ENCODE peak calls at places on chromosomes 2 and 18, in eight cellular contexts. Y, U, C, K, N, H, T and B are unnamed samples.

GRCh38 chr18:5872886-5873285 is 22.4 kb downstream of the TMEM200C start:
- DNase-seq in Y (no peak), K (no peak), N (no peak), T (no peak), H (no peak), U (no peak), C (no peak), B (no peak)

GRCh38 chr2:119178811-119179601 is 20.5 kb upstream of the C1QL2 start:
- DNase-seq in Y (peak), H (peak), C (no peak), U (no peak), T (no peak), N (no peak), K (peak), B (no peak)

GRCh38 chr2:110114801-110115200 is 821 bp downstream of the MALL start:
- DNase-seq in T (no peak), K (no peak), H (no peak), U (no peak), Y (no peak), N (peak), C (no peak), B (no peak)

GRCh38 chr18:7567487-7568425 is 640 bp downstream of the PTPRM start:
- DNase-seq in N (peak), C (peak), H (no peak), Y (peak), T (peak), K (peak), U (peak), B (no peak)

GRCh38 chr2:241049739-241050623 is 51.6 kb downstream of the SNED1 start:
- DNase-seq in Y (no peak), C (peak), U (no peak), N (no peak), H (no peak), T (peak), K (peak), B (peak)

GRCh38 chr2:189654641-189655040 is 6.6 kb upstream of the ASNSD1 start:
- DNase-seq in Y (no peak), C (no peak), T (no peak), K (no peak), H (no peak), N (no peak), U (no peak), B (no peak)

GRCh38 chr18:21851327-21851961 is 110.9 kb downstream of the MIB1 start:
- DNase-seq in Y (peak), K (no peak), U (peak), H (no peak), C (no peak), N (no peak), T (no peak), B (no peak)

GRCh38 chr2:157971702-157972101 is 95.6 kb upstream of the ACVR1 start:
- DNase-seq in T (no peak), Y (no peak), U (no peak), N (no peak), H (no peak), C (no peak), K (no peak), B (no peak)

GRCh38 chr2:126175222-126175621 is 480.7 kb upstream of the GYPC start:
- DNase-seq in Y (no peak), C (no peak), N (no peak), U (no peak), H (no peak), T (no peak), K (no peak), B (no peak)

GRCh38 chr2:42638080-42638784 is 69.8 kb downstream of the MTA3 start:
- DNase-seq in T (no peak), H (no peak), Y (no peak), N (no peak), U (no peak), K (no peak), C (no peak), B (no peak)

GRCh38 chr2:72032481-72033041 is 115.1 kb downstream of the CYP26B1 start:
- DNase-seq in U (no peak), T (no peak), H (no peak), K (no peak), N (no peak), C (no peak), Y (no peak), B (no peak)

GRCh38 chr2:190607657-190608357 is 41.1 kb upstream of the NAB1 start:
- DNase-seq in N (no peak), C (no peak), U (peak), K (no peak), Y (no peak), T (no peak), H (no peak), B (no peak)

GRCh38 chr2:84924173-84925106 is 19.0 kb downstream of the TMSB10 start:
- DNase-seq in H (no peak), Y (peak), N (peak), T (peak), U (peak), K (no peak), C (no peak), B (no peak)

GRCh38 chr2:69742170-69742952 is 427 bp downstream of the ANXA4 start:
- DNase-seq in U (peak), Y (no peak), K (no peak), N (no peak), H (no peak), C (no peak), T (peak), B (no peak)

GRCh38 chr2:240873805-240874714 is 5.4 kb downstream of the AGXT start:
- DNase-seq in C (peak), H (no peak), U (peak), N (peak), K (no peak), Y (no peak), T (peak), B (no peak)

GRCh38 chr2:17387591-17387990 is 130.6 kb downstream of the RAD51AP2 start:
- DNase-seq in T (no peak), N (no peak), C (no peak), H (no peak), Y (no peak), K (no peak), U (no peak), B (no peak)

GRCh38 chr18:77068890-77069312 is 63.7 kb downstream of the MBP start:
- DNase-seq in C (no peak), N (no peak), Y (no peak), H (no peak), T (no peak), K (no peak), U (peak), B (no peak)

GRCh38 chr2:206937519-206937918 is 1.8 kb upstream of the CPO start:
- DNase-seq in H (no peak), Y (no peak), C (no peak), N (no peak), U (no peak), T (no peak), K (no peak), B (no peak)

GRCh38 chr2:146927080-146927714 is 917.6 kb upstream of the ACVR2A start:
- DNase-seq in H (no peak), U (peak), Y (no peak), K (peak), N (peak), T (peak), C (peak), B (no peak)

GRCh38 chr2:171523969-171524401 is 1.7 kb downstream of the CYBRD1 start:
- DNase-seq in T (no peak), H (no peak), Y (no peak), U (peak), C (no peak), K (peak), N (peak), B (no peak)

GRCh38 chr2:235903803-235904637 is 264.2 kb downstream of the GBX2 start:
- DNase-seq in H (no peak), U (no peak), N (no peak), K (no peak), Y (no peak), T (no peak), C (no peak), B (no peak)

GRCh38 chr2:233469261-233470006 is 97.1 kb downstream of the USP40 start:
- DNase-seq in H (no peak), K (no peak), C (no peak), Y (no peak), N (no peak), U (no peak), T (no peak), B (peak)

GRCh38 chr2:239192456-239192855 is 208.4 kb downstream of the HDAC4 start:
- DNase-seq in H (no peak), K (no peak), Y (no peak), U (no peak), C (no peak), T (no peak), N (no peak), B (peak)

GRCh38 chr2:25227576-25227975 is 59.2 kb upstream of the POMC start:
- DNase-seq in H (no peak), Y (no peak), N (no peak), C (no peak), T (no peak), U (no peak), K (no peak), B (no peak)

GRCh38 chr2:161388146-161388779 is 27.8 kb upstream of the TBR1 start:
- DNase-seq in U (no peak), Y (no peak), T (no peak), C (no peak), H (no peak), K (no peak), N (no peak), B (no peak)

GRCh38 chr2:100889286-100889685 is 69.3 kb downstream of the NPAS2 start:
- DNase-seq in C (no peak), K (no peak), N (no peak), H (no peak), T (no peak), Y (no peak), U (no peak), B (no peak)

GRCh38 chr18:48680339-48680738 is 141.5 kb downstream of the CTIF start:
- DNase-seq in H (no peak), Y (no peak), C (no peak), K (no peak), N (no peak), T (no peak), U (no peak), B (no peak)

GRCh38 chr2:207334309-207334630 is 168.5 kb upstream of the KLF7 start:
- DNase-seq in U (no peak), H (peak), C (no peak), T (no peak), K (no peak), Y (no peak), N (no peak), B (no peak)

GRCh38 chr2:55106148-55106547 is 55.9 kb upstream of the RTN4 start:
- DNase-seq in H (no peak), N (no peak), C (no peak), T (no peak), Y (no peak), U (peak), K (no peak), B (no peak)

DNA sequence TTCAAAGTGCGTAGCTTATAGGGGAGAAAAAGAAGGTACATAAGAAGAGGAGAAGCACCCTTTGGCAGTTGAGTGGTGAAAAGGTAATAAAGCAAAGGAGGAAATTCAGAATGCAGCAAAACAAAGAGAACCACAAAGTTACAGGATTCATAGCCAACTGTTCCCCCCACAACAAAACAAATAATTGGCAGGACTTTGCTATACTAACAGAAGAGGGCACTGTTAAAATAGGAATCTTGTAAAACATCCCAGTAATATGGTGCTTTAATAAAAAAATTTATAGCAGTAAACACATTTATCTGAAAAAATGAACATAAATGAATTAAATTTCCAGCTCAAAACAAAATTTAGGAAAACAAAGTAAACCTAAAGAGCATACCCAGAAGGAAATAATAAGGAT is 42.3 kb downstream of the R3HDM1 start:
- DNase-seq in H (no peak), Y (no peak), K (no peak), T (no peak), U (no peak), C (no peak), N (no peak), B (no peak)
- TF ChIP-seq CTCF in H (no peak), Y (peak), K (no peak), T (no peak), U (no peak), C (no peak), N (no peak), B (no peak)

DNA sequence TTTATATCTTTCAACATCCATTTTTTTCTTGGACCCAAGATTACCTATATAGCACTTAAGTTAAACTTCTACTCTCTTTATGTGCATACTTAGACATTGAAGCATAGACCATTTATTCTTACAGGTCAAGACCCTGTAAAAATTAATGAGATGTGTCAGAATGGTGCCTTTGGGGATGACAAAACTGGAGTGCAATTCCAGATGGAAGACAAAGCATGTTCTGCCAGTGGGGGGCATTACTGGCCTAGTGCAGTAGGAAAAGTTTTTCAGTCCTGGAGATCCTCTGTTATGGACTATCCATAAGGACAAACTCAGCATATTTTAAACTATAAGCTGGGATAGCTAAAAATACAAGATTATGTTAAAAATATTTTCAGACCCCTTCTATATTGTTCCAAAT is 57.8 kb upstream of the MMADHC start:
- DNase-seq in H (peak), T (no peak), U (peak), N (no peak), C (no peak), K (no peak), Y (peak), B (no peak)
- TF ChIP-seq CTCF in H (peak), T (no peak), U (peak), N (no peak), C (no peak), K (no peak), Y (peak), B (no peak)

DNA sequence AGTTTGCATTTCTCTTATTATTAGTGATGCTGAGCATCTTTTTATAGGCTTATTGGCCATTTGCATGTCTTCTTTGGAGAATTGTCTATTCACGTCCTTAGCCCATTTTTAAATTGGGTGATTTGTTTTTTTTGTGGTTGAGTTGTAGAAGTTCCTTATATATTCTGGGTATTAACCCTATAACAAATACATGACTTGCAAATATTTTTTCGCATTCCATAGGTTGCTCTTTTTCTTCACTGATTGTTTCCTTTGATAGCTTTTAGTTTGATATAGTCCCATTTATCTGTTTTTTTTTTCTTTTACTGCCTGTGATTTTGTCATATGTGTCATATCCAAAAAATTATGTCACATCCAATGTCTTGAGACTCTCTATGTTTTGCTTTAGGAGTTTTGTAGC is 243.6 kb downstream of the GPD2 start:
- DNase-seq in U (no peak), T (no peak), K (no peak), C (no peak), Y (no peak), N (no peak), H (no peak), B (no peak)
- TF ChIP-seq CTCF in U (no peak), T (no peak), K (no peak), C (no peak), Y (no peak), N (no peak), H (no peak), B (no peak)

GRCh38 chr2:2791606-2792005 is 460.5 kb upstream of the MYT1L start:
- DNase-seq in K (no peak), N (no peak), C (no peak), H (no peak), U (no peak), T (no peak), Y (no peak), B (no peak)
- TF ChIP-seq CTCF in K (no peak), N (no peak), C (no peak), H (no peak), U (no peak), T (no peak), Y (no peak), B (no peak)

GRCh38 chr18:12048010-12048826 is 45.4 kb upstream of the ANKRD62 start:
- DNase-seq in N (no peak), Y (no peak), K (no peak), C (no peak), T (peak), U (no peak), H (no peak), B (no peak)

GRCh38 chr18:12046751-12047335 is 46.8 kb upstream of the ANKRD62 start:
- DNase-seq in Y (no peak), C (no peak), T (no peak), H (no peak), U (no peak), N (no peak), K (no peak), B (no peak)

GRCh38 chr18:12044591-12044990 is 49.1 kb upstream of the ANKRD62 start:
- DNase-seq in C (no peak), T (no peak), H (no peak), K (no peak), U (no peak), Y (no peak), N (no peak), B (no peak)

GRCh38 chr18:12043811-12044210 is 49.8 kb upstream of the ANKRD62 start:
- DNase-seq in Y (no peak), N (no peak), H (no peak), K (no peak), T (no peak), C (no peak), U (no peak), B (no peak)

DNA sequence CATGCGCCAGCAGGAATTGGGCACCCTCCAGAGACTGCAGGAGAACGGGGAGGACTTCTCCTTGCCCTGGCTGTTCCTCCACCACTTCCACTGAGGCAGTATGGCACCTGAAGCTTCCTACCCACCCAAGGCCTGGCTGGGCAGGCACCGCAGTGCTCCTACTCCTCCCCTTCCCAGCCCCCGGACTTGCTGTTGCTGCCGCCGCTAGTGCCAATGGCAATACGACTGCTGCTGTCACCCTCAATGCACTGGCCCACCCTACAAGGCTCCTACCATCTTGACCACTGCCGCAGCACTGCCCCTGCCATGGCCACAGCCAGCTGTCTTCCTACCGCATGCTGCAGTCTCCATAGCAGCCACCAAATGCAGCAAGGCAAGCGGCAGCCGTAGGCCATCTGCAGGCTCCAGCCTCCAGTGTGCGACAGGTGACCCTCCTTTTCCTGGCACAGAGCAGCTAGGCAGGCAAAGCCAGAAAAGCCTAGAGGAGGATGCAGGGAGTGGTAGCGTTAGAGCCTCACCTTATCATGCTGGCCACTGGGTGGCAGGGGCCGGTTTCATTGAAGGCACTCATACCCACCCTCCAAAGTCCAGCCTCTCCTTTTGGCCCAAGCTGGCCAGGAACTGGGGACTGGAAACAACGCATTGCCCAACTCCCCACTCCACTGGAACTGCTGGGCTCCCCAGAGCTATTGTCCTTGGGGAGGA is 47.4 kb upstream of the ANKRD62 start:
- DNase-seq in N (no peak), K (no peak), Y (no peak), C (no peak), H (no peak), T (no peak), U (no peak), B (no peak)
- TF ChIP-seq CTCF in N (no peak), K (no peak), Y (no peak), C (no peak), H (no peak), T (no peak), U (no peak), B (no peak)

GRCh38 chr18:45568017-45568416 is 47.3 kb upstream of the SLC14A2 start:
- DNase-seq in H (no peak), C (no peak), K (no peak), Y (no peak), N (no peak), U (no peak), T (no peak), B (no peak)

GRCh38 chr18:45569566-45569965 is 45.7 kb upstream of the SLC14A2 start:
- DNase-seq in U (no peak), N (no peak), K (no peak), T (no peak), C (no peak), H (no peak), Y (no peak), B (no peak)

GRCh38 chr18:45567123-45567522 is 48.2 kb upstream of the SLC14A2 start:
- DNase-seq in N (no peak), T (peak), U (peak), H (no peak), C (no peak), Y (no peak), K (no peak), B (no peak)

GRCh38 chr18:45571161-45571560 is 44.1 kb upstream of the SLC14A2 start:
- DNase-seq in U (no peak), Y (no peak), K (no peak), N (no peak), H (no peak), C (no peak), T (no peak), B (no peak)

GRCh38 chr18:45571714-45572113 is 43.6 kb upstream of the SLC14A2 start:
- DNase-seq in Y (no peak), K (no peak), U (no peak), N (no peak), T (no peak), H (no peak), C (no peak), B (no peak)
- TF ChIP-seq CTCF in Y (peak), K (peak), U (no peak), N (no peak), T (no peak), H (peak), C (peak), B (no peak)

GRCh38 chr2:164498841-164499240 is 122.4 kb downstream of the GRB14 start:
- DNase-seq in H (no peak), Y (no peak), T (no peak), K (no peak), U (no peak), C (no peak), N (no peak), B (no peak)

GRCh38 chr2:164504253-164504652 is 117.0 kb downstream of the GRB14 start:
- DNase-seq in C (no peak), K (no peak), U (no peak), N (no peak), H (no peak), T (peak), Y (no peak), B (no peak)
- TF ChIP-seq CTCF in C (peak), K (no peak), U (no peak), N (no peak), H (peak), T (peak), Y (peak), B (no peak)